ENCODE peak calls at places on chromosomes 11 and 22, in seven cellular contexts. X, G, L, V, J, R and I are unnamed samples.

GRCh38 chr11:11458523-11458922 is 105.5 kb upstream of the CSNK2A3 start:
- DNase-seq in X (no peak), G (no peak), L (no peak), V (peak; percentile 40), J (no peak), R (no peak), I (no peak)

GRCh38 chr22:25021976-25022711 is 69.6 kb downstream of the KIAA1671 start:
- DNase-seq in X (no peak), G (no peak), L (no peak), V (no peak), J (no peak), R (no peak), I (peak; percentile 80)

GRCh38 chr22:46609175-46609690 is 11.0 kb upstream of the GRAMD4 start:
- DNase-seq in X (no peak), G (no peak), L (no peak), V (no peak), J (no peak), R (no peak), I (no peak)

GRCh38 chr11:31150841-31151240 is 218.7 kb downstream of the DCDC1 start:
- DNase-seq in X (no peak), G (no peak), L (no peak), V (no peak), J (no peak), R (no peak), I (no peak)

GRCh38 chr11:27353593-27354358 is 9.2 kb downstream of the CCDC34 start:
- DNase-seq in X (no peak), G (no peak), L (no peak), V (no peak), J (no peak), R (no peak), I (no peak)

GRCh38 chr11:94751806-94752205 is 16.4 kb upstream of the AMOTL1 start:
- DNase-seq in X (no peak), G (no peak), L (no peak), V (no peak), J (no peak), R (no peak), I (no peak)

GRCh38 chr11:46698597-46698996 is 1.8 kb downstream of the ARHGAP1 start:
- DNase-seq in X (no peak), G (no peak), L (no peak), V (no peak), J (no peak), R (no peak), I (no peak)

GRCh38 chr11:47907499-47907898 is 59.3 kb upstream of the NUP160 start:
- DNase-seq in X (no peak), G (no peak), L (no peak), V (no peak), J (no peak), R (no peak), I (no peak)

GRCh38 chr11:119482561-119483001 is 59.6 kb upstream of the THY1 start:
- DNase-seq in X (no peak), G (no peak), L (no peak), V (no peak), J (no peak), R (no peak), I (no peak)

GRCh38 chr22:36104435-36104834 is 56.1 kb downstream of the APOL3 start:
- DNase-seq in X (no peak), G (no peak), L (no peak), V (no peak), J (no peak), R (no peak), I (no peak)

GRCh38 chr22:19855504-19856409 is 1.1 kb upstream of the GNB1L start:
- DNase-seq in X (peak; percentile 70), G (peak; percentile 88), L (no peak), V (peak; percentile 36), J (peak; percentile 72), R (no peak), I (peak; percentile 22)

GRCh38 chr11:45321669-45322068 is 35.5 kb upstream of the SYT13 start:
- DNase-seq in X (no peak), G (no peak), L (no peak), V (no peak), J (no peak), R (no peak), I (no peak)

GRCh38 chr22:17777005-17777716 is 2.9 kb upstream of the BID start:
- DNase-seq in X (no peak), G (peak; percentile 95), L (no peak), V (no peak), J (peak; percentile 49), R (no peak), I (no peak)

GRCh38 chr22:26892401-26893033 is 235.1 kb downstream of the MIAT start:
- DNase-seq in X (peak; percentile 24), G (no peak), L (no peak), V (no peak), J (no peak), R (no peak), I (peak; percentile 3)

GRCh38 chr11:67211656-67212436 is 54.4 kb upstream of the GRK2 start:
- DNase-seq in X (no peak), G (no peak), L (no peak), V (no peak), J (no peak), R (no peak), I (no peak)

GRCh38 chr11:35343033-35343598 is 76.2 kb downstream of the SLC1A2 start:
- DNase-seq in X (no peak), G (peak; percentile 76), L (no peak), V (no peak), J (no peak), R (no peak), I (no peak)

GRCh38 chr11:35286156-35286555 is 133.2 kb downstream of the SLC1A2 start:
- DNase-seq in X (no peak), G (no peak), L (no peak), V (no peak), J (no peak), R (no peak), I (no peak)

GRCh38 chr11:123186291-123186690 is 8.8 kb downstream of the CLMP start:
- DNase-seq in X (no peak), G (no peak), L (no peak), V (no peak), J (no peak), R (no peak), I (no peak)

GRCh38 chr11:77039491-77040400 is 5.5 kb downstream of the B3GNT6 start:
- DNase-seq in X (no peak), G (no peak), L (peak; percentile 25), V (peak; percentile 65), J (no peak), R (no peak), I (no peak)

GRCh38 chr11:93984205-93984586 is 37.0 kb upstream of the HEPHL1 start:
- DNase-seq in X (no peak), G (no peak), L (no peak), V (no peak), J (no peak), R (no peak), I (no peak)

GRCh38 chr11:108635106-108635505 is 29.8 kb upstream of the DDX10 start:
- DNase-seq in X (no peak), G (no peak), L (no peak), V (no peak), J (no peak), R (no peak), I (no peak)

GRCh38 chr11:66981976-66982578 is 7.0 kb downstream of the C11orf86 start:
- DNase-seq in X (peak; percentile 91), G (peak; percentile 61), L (peak; percentile 39), V (no peak), J (no peak), R (no peak), I (peak; percentile 60)

GRCh38 chr11:99548264-99548663 is 527.5 kb downstream of the CNTN5 start:
- DNase-seq in X (no peak), G (peak; percentile 19), L (no peak), V (no peak), J (no peak), R (no peak), I (no peak)

GRCh38 chr11:34653851-34654490 is 33.1 kb downstream of the EHF start:
- DNase-seq in X (peak; percentile 98), G (no peak), L (no peak), V (no peak), J (no peak), R (no peak), I (no peak)

GRCh38 chr22:39130892-39131855 is 21.3 kb downstream of the CBX7 start:
- DNase-seq in X (no peak), G (no peak), L (no peak), V (peak; percentile 63), J (no peak), R (no peak), I (no peak)

GRCh38 chr22:26188341-26188740 is 19.1 kb downstream of the SEZ6L start:
- DNase-seq in X (no peak), G (no peak), L (no peak), V (no peak), J (no peak), R (no peak), I (no peak)

GRCh38 chr11:20093775-20094174 is 66.5 kb downstream of the DBX1 start:
- DNase-seq in X (no peak), G (no peak), L (no peak), V (no peak), J (no peak), R (no peak), I (no peak)

GRCh38 chr22:38554281-38554680 is 15.7 kb downstream of the DMC1 start:
- DNase-seq in X (no peak), G (no peak), L (no peak), V (no peak), J (no peak), R (no peak), I (no peak)

GRCh38 chr11:107608809-107609208 is 17.9 kb downstream of the ELMOD1 start:
- DNase-seq in X (no peak), G (no peak), L (no peak), V (no peak), J (no peak), R (no peak), I (no peak)